ENCODE peak calls at places on chromosomes 2 and 18, in five cellular contexts. One of them, this sample, is unnamed.
A peak's percentile ranks its signal among the peaks of the same experiment; 100 is the strongest.

GRCh38 chr18:70334728-70335329 is 46.0 kb downstream of the SOCS6 start:
- DNase-seq in SW 1271: no peak
- DNase-seq in stimulated activated CD4-positive, alpha-beta T cell treated with anti-CD3 and anti-CD28 coated beads, Interleukin-4, amount 100 ng/mL, for 24 hours: no peak
- DNase-seq in HAP-1: no peak
- DNase-seq in GM04504: no peak
- DNase-seq in this sample: peak; percentile 67

GRCh38 chr2:233981574-233982420 is 64.6 kb downstream of the TRPM8 start:
- DNase-seq in SW 1271: no peak
- DNase-seq in stimulated activated CD4-positive, alpha-beta T cell treated with anti-CD3 and anti-CD28 coated beads, Interleukin-4, amount 100 ng/mL, for 24 hours: no peak
- DNase-seq in HAP-1: no peak
- DNase-seq in GM04504: no peak
- DNase-seq in this sample: no peak

GRCh38 chr2:235605999-235606715 is 112.3 kb downstream of the AGAP1 start:
- DNase-seq in SW 1271: no peak
- DNase-seq in stimulated activated CD4-positive, alpha-beta T cell treated with anti-CD3 and anti-CD28 coated beads, Interleukin-4, amount 100 ng/mL, for 24 hours: no peak
- DNase-seq in HAP-1: no peak
- DNase-seq in GM04504: no peak
- DNase-seq in this sample: peak; percentile 81

GRCh38 chr2:209525834-209526281 is 102.0 kb downstream of the MAP2 start:
- DNase-seq in SW 1271: no peak
- DNase-seq in stimulated activated CD4-positive, alpha-beta T cell treated with anti-CD3 and anti-CD28 coated beads, Interleukin-4, amount 100 ng/mL, for 24 hours: no peak
- DNase-seq in HAP-1: no peak
- DNase-seq in GM04504: peak; percentile 54
- DNase-seq in this sample: peak; percentile 83

GRCh38 chr2:239647037-239647436 is 246.2 kb upstream of the HDAC4 start:
- DNase-seq in SW 1271: no peak
- DNase-seq in stimulated activated CD4-positive, alpha-beta T cell treated with anti-CD3 and anti-CD28 coated beads, Interleukin-4, amount 100 ng/mL, for 24 hours: no peak
- DNase-seq in HAP-1: no peak
- DNase-seq in GM04504: no peak
- DNase-seq in this sample: no peak

GRCh38 chr2:212142616-212143015 is 396.0 kb downstream of the ERBB4 start:
- DNase-seq in SW 1271: no peak
- DNase-seq in stimulated activated CD4-positive, alpha-beta T cell treated with anti-CD3 and anti-CD28 coated beads, Interleukin-4, amount 100 ng/mL, for 24 hours: no peak
- DNase-seq in HAP-1: no peak
- DNase-seq in GM04504: no peak
- DNase-seq in this sample: no peak

GRCh38 chr18:54828290-54828871 is at the start of gene RAB27B:
- DNase-seq in SW 1271: peak; percentile 74
- DNase-seq in stimulated activated CD4-positive, alpha-beta T cell treated with anti-CD3 and anti-CD28 coated beads, Interleukin-4, amount 100 ng/mL, for 24 hours: peak; percentile 70
- DNase-seq in HAP-1: peak; percentile 65
- DNase-seq in GM04504: peak; percentile 57
- DNase-seq in this sample: peak; percentile 85

GRCh38 chr2:214203744-214204289 is 207.0 kb upstream of the VWC2L start:
- DNase-seq in SW 1271: no peak
- DNase-seq in stimulated activated CD4-positive, alpha-beta T cell treated with anti-CD3 and anti-CD28 coated beads, Interleukin-4, amount 100 ng/mL, for 24 hours: no peak
- DNase-seq in HAP-1: no peak
- DNase-seq in GM04504: no peak
- DNase-seq in this sample: peak; percentile 70

GRCh38 chr2:224242543-224242942 is 159.4 kb downstream of the FAM124B start:
- DNase-seq in SW 1271: no peak
- DNase-seq in stimulated activated CD4-positive, alpha-beta T cell treated with anti-CD3 and anti-CD28 coated beads, Interleukin-4, amount 100 ng/mL, for 24 hours: no peak
- DNase-seq in HAP-1: no peak
- DNase-seq in GM04504: no peak
- DNase-seq in this sample: peak; percentile 68

GRCh38 chr2:143480586-143481230 is 351.5 kb downstream of the ARHGAP15 start:
- DNase-seq in SW 1271: no peak
- DNase-seq in stimulated activated CD4-positive, alpha-beta T cell treated with anti-CD3 and anti-CD28 coated beads, Interleukin-4, amount 100 ng/mL, for 24 hours: no peak
- DNase-seq in HAP-1: peak; percentile 61
- DNase-seq in GM04504: no peak
- DNase-seq in this sample: no peak

GRCh38 chr2:96533292-96534073 is 3.1 kb upstream of the ARID5A start:
- DNase-seq in SW 1271: no peak
- DNase-seq in stimulated activated CD4-positive, alpha-beta T cell treated with anti-CD3 and anti-CD28 coated beads, Interleukin-4, amount 100 ng/mL, for 24 hours: no peak
- DNase-seq in HAP-1: no peak
- DNase-seq in GM04504: peak; percentile 88
- DNase-seq in this sample: peak; percentile 78

GRCh38 chr2:223649941-223650530 is 47.9 kb upstream of the SCG2 start:
- DNase-seq in SW 1271: no peak
- DNase-seq in stimulated activated CD4-positive, alpha-beta T cell treated with anti-CD3 and anti-CD28 coated beads, Interleukin-4, amount 100 ng/mL, for 24 hours: no peak
- DNase-seq in HAP-1: no peak
- DNase-seq in GM04504: no peak
- DNase-seq in this sample: no peak

GRCh38 chr2:203819434-203820133 is 48.0 kb upstream of the CTLA4 start:
- DNase-seq in SW 1271: no peak
- DNase-seq in stimulated activated CD4-positive, alpha-beta T cell treated with anti-CD3 and anti-CD28 coated beads, Interleukin-4, amount 100 ng/mL, for 24 hours: no peak
- DNase-seq in HAP-1: no peak
- DNase-seq in GM04504: no peak
- DNase-seq in this sample: no peak

GRCh38 chr18:62450546-62451395 is 72.1 kb upstream of the ZCCHC2 start:
- DNase-seq in SW 1271: peak; percentile 68
- DNase-seq in stimulated activated CD4-positive, alpha-beta T cell treated with anti-CD3 and anti-CD28 coated beads, Interleukin-4, amount 100 ng/mL, for 24 hours: no peak
- DNase-seq in HAP-1: no peak
- DNase-seq in GM04504: peak; percentile 24
- DNase-seq in this sample: peak; percentile 81

GRCh38 chr18:31199190-31199769 is 36.6 kb upstream of the DSC1 start:
- DNase-seq in SW 1271: no peak
- DNase-seq in stimulated activated CD4-positive, alpha-beta T cell treated with anti-CD3 and anti-CD28 coated beads, Interleukin-4, amount 100 ng/mL, for 24 hours: no peak
- DNase-seq in HAP-1: peak; percentile 55
- DNase-seq in GM04504: no peak
- DNase-seq in this sample: no peak

GRCh38 chr2:109239720-109240119 is 110.7 kb downstream of the SH3RF3 start:
- DNase-seq in SW 1271: no peak
- DNase-seq in stimulated activated CD4-positive, alpha-beta T cell treated with anti-CD3 and anti-CD28 coated beads, Interleukin-4, amount 100 ng/mL, for 24 hours: no peak
- DNase-seq in HAP-1: no peak
- DNase-seq in GM04504: no peak
- DNase-seq in this sample: peak; percentile 73

GRCh38 chr18:76401496-76401895 is 93.5 kb downstream of the ZNF516 start:
- DNase-seq in SW 1271: no peak
- DNase-seq in stimulated activated CD4-positive, alpha-beta T cell treated with anti-CD3 and anti-CD28 coated beads, Interleukin-4, amount 100 ng/mL, for 24 hours: no peak
- DNase-seq in HAP-1: no peak
- DNase-seq in GM04504: no peak
- DNase-seq in this sample: no peak

GRCh38 chr2:85234879-85235278 is 92.9 kb downstream of the TGOLN2 start:
- DNase-seq in SW 1271: no peak
- DNase-seq in stimulated activated CD4-positive, alpha-beta T cell treated with anti-CD3 and anti-CD28 coated beads, Interleukin-4, amount 100 ng/mL, for 24 hours: no peak
- DNase-seq in HAP-1: peak; percentile 66
- DNase-seq in GM04504: no peak
- DNase-seq in this sample: no peak

GRCh38 chr2:86772626-86773025 is 18.1 kb downstream of the CD8A start:
- DNase-seq in SW 1271: no peak
- DNase-seq in stimulated activated CD4-positive, alpha-beta T cell treated with anti-CD3 and anti-CD28 coated beads, Interleukin-4, amount 100 ng/mL, for 24 hours: no peak
- DNase-seq in HAP-1: no peak
- DNase-seq in GM04504: no peak
- DNase-seq in this sample: no peak